ENCODE peak calls at places on chromosomes 2 and 18, in five cellular contexts. S is IMR-90, C is mesendoderm, I is fibroblast of lung, P is osteoblast. M is an unnamed sample.

GRCh38 chr2:220127311-220127710 is 499.9 kb downstream of the SLC4A3 start:
- DNase-seq in C (no peak), I (no peak), S (no peak), P (no peak), M (no peak)

GRCh38 chr2:128501700-128502099 is 183.0 kb upstream of the HS6ST1 start:
- DNase-seq in S (no peak), C (no peak), P (no peak), I (no peak), M (no peak)

GRCh38 chr2:44598731-44599529 is 237.2 kb downstream of the CAMKMT start:
- DNase-seq in I (no peak), S (no peak), C (no peak), P (no peak), M (no peak)

GRCh38 chr2:2901384-2902345 is 476.0 kb downstream of the EIPR1 start:
- DNase-seq in I (no peak), S (no peak), P (no peak), C (no peak), M (no peak)

GRCh38 chr2:60517441-60517840 is 36.0 kb downstream of the BCL11A start:
- DNase-seq in S (peak), I (no peak), P (no peak), C (no peak), M (no peak)

GRCh38 chr18:47881752-47882455 is 48.6 kb downstream of the SMAD2 start:
- DNase-seq in I (peak), S (peak), P (no peak), C (no peak), M (no peak)

GRCh38 chr18:62898359-62898758 is 183.0 kb downstream of the PHLPP1 start:
- DNase-seq in C (no peak), I (no peak), P (no peak), S (no peak), M (no peak)

GRCh38 chr2:199895406-199895805 is 15.7 kb upstream of the C2orf69 start:
- DNase-seq in C (no peak), S (no peak), I (no peak), P (no peak), M (no peak)

GRCh38 chr2:215178121-215178520 is 39.7 kb upstream of the ABCA12 start:
- DNase-seq in I (no peak), P (no peak), C (no peak), S (no peak), M (no peak)

GRCh38 chr2:15693926-15694588 is 102.4 kb downstream of the DDX1 start:
- DNase-seq in P (no peak), S (no peak), C (no peak), I (no peak), M (no peak)

GRCh38 chr18:48929951-48930713 is 20.6 kb downstream of the SMAD7 start:
- DNase-seq in P (peak), I (peak), S (peak), C (peak), M (peak)

GRCh38 chr2:183995632-183996031 is 602.7 kb upstream of the ZNF804A start:
- DNase-seq in P (no peak), S (no peak), I (no peak), C (peak), M (no peak)

GRCh38 chr2:177992992-177993391 is 79.6 kb downstream of the PDE11A start:
- DNase-seq in S (no peak), P (no peak), I (no peak), C (no peak), M (no peak)

GRCh38 chr2:11701206-11701605 is 31.2 kb upstream of the NTSR2 start:
- DNase-seq in I (no peak), P (no peak), C (no peak), S (no peak), M (no peak)

GRCh38 chr18:48022021-48022420 is 91.6 kb upstream of the SMAD2 start:
- DNase-seq in I (no peak), S (no peak), C (no peak), P (no peak), M (no peak)

GRCh38 chr18:76490701-76491171 is 4.3 kb downstream of the ZNF516 start:
- DNase-seq in I (no peak), C (peak), P (peak), S (peak), M (peak)

GRCh38 chr18:10101293-10101701 is 187.5 kb downstream of the VAPA start:
- DNase-seq in I (peak), P (peak), C (peak), S (no peak), M (peak)

GRCh38 chr18:8820701-8821465 is 115.5 kb downstream of the MTCL1 start:
- DNase-seq in S (no peak), C (no peak), I (no peak), P (no peak), M (no peak)

GRCh38 chr2:25298776-25299431 is 42.8 kb downstream of the DNMT3A start:
- DNase-seq in C (no peak), I (no peak), S (no peak), P (no peak), M (no peak)

GRCh38 chr18:63336366-63337099 is 17.0 kb upstream of the BCL2 start:
- DNase-seq in S (peak), P (peak), I (peak), C (no peak), M (peak)

GRCh38 chr2:27320958-27321543 is 1.8 kb downstream of the MPV17 start:
- DNase-seq in I (peak), P (peak), C (peak), S (peak), M (peak)

GRCh38 chr2:59353301-59353921 is 1112.3 kb upstream of the FANCL start:
- DNase-seq in P (no peak), I (no peak), S (no peak), C (peak), M (no peak)

GRCh38 chr2:103781401-103781800 is 1019.6 kb downstream of the TMEM182 start:
- DNase-seq in S (no peak), C (peak), I (no peak), P (no peak), M (no peak)

GRCh38 chr18:50038448-50038847 is 156.5 kb downstream of the MYO5B start:
- DNase-seq in C (no peak), P (no peak), I (no peak), S (no peak), M (peak)

GRCh38 chr18:12377556-12378553 is 828 bp upstream of the AFG3L2 start:
- DNase-seq in C (peak), P (no peak), S (no peak), I (peak), M (no peak)

GRCh38 chr2:205769494-205769848 is 87.2 kb downstream of the NRP2 start:
- DNase-seq in C (no peak), S (peak), P (no peak), I (peak), M (peak)

GRCh38 chr18:68417166-68417776 is 297.6 kb downstream of the TMX3 start:
- DNase-seq in I (no peak), S (no peak), C (no peak), P (no peak), M (peak)

GRCh38 chr2:16251511-16252205 is 311.3 kb downstream of the MYCN start:
- DNase-seq in S (no peak), I (no peak), P (no peak), C (no peak), M (no peak)

GRCh38 chr2:42064417-42064942 is 16.7 kb downstream of the PKDCC start:
- DNase-seq in I (peak), C (no peak), S (peak), P (no peak), M (no peak)

GRCh38 chr18:46324556-46324955 is 220.4 kb downstream of the HAUS1 start:
- DNase-seq in P (peak), S (peak), I (peak), C (peak), M (no peak)

GRCh38 chr2:155546715-155547555 is 785.6 kb downstream of the NR4A2 start:
- DNase-seq in P (no peak), I (no peak), S (no peak), C (no peak), M (no peak)

GRCh38 chr2:46119453-46119852 is 177.8 kb upstream of the EPAS1 start:
- DNase-seq in C (no peak), P (no peak), S (no peak), I (peak), M (no peak)

GRCh38 chr2:3073196-3073595 is 304.4 kb downstream of the EIPR1 start:
- DNase-seq in C (no peak), I (no peak), S (no peak), P (no peak), M (no peak)

GRCh38 chr2:102660574-102660973 is 41.2 kb downstream of the SLC9A2 start:
- DNase-seq in S (no peak), C (no peak), P (no peak), I (no peak), M (no peak)
- H3K4me2 ChIP-seq in S (no peak), C (no peak), P (no peak), I (no peak), M (no peak)

GRCh38 chr2:71691747-71692455 is 238.5 kb downstream of the DYSF start:
- DNase-seq in I (no peak), C (peak), P (no peak), S (no peak), M (no peak)

GRCh38 chr2:71693286-71694270 is 240.2 kb downstream of the DYSF start:
- DNase-seq in C (no peak), P (no peak), S (no peak), I (no peak), M (no peak)

GRCh38 chr2:71690876-71691275 is 237.5 kb downstream of the DYSF start:
- DNase-seq in P (no peak), I (no peak), C (peak), S (no peak), M (no peak)

GRCh38 chr2:71694501-71695234 is 241.3 kb downstream of the DYSF start:
- DNase-seq in P (no peak), S (no peak), C (no peak), I (no peak), M (no peak)

DNA sequence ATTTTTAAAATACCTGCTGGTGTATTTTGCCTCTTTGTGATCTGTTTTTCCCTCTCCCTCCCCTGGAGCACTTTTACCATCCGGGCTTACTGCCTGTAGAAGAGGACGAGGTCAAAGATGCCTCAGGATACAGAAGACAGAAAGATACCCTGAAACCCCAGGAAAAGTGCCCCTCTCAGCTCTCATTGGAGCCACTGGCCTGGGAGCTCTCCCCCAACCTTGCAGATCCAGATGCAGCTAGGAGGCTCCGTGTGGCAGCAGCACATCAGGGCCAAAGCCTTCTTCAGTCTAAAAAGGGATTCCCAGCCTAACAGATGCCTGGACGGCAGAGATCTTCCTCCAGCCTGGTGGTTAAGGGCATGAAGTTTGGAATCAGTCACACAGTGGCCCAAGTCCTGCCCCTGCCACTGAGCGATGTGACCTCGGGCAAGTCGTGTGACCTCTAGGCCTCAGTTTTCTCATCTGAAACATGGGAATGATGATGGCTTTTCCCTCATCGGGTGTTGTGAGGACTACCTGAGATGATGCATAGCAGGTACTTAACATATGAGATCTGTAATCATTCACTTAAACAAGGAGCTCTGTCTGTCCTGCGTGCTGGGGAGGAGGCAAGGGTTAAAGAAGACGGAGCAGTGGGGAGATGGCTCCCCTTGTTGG is 239.4 kb downstream of the DYSF start:
- DNase-seq in I (no peak), S (no peak), C (no peak), P (no peak), M (no peak)
- H3K4me3 ChIP-seq in I (no peak), S (no peak), C (no peak), P (no peak), M (no peak)

GRCh38 chr2:202278036-202278760 is 12.6 kb downstream of the NOP58 start:
- DNase-seq in S (peak), P (peak), I (peak), C (peak), M (peak)

DNA sequence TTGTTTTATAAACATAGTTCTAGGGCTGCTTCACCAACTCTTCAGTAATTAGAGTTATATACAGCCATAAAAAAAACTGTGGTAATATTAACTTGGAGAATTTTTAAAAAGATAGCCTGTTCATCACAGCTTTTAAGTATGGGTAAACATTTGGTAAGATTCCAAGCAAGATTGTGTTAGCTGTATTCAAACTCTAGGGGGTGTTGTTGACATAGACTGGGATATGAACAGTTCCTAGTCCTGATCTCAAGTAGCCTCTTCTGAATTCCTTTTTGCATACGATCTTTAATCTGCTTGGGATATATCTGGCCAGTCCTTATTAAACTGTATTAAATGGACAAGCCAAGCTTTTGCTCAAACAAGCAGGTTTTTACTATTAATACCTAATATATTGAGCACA is 13.4 kb downstream of the NOP58 start:
- DNase-seq in S (peak), P (peak), C (peak), I (peak), M (peak)
- H3K4me2 ChIP-seq in S (peak), P (peak), C (no peak), I (no peak), M (peak)

GRCh38 chr2:85757860-85758259 is 4.1 kb downstream of the ATOH8 start:
- DNase-seq in I (no peak), P (no peak), S (no peak), C (no peak), M (no peak)
- H3K4me3 ChIP-seq in I (no peak), P (no peak), S (no peak), C (no peak), M (no peak)

GRCh38 chr2:83615491-83615890 is 843.6 kb downstream of the SUCLG1 start:
- DNase-seq in S (no peak), C (no peak), P (no peak), I (no peak), M (no peak)
- H3K4me2 ChIP-seq in S (no peak), C (no peak), P (no peak), I (no peak), M (no peak)

GRCh38 chr2:217979151-217979811 is 23.5 kb downstream of the TNS1 start:
- DNase-seq in P (peak), C (peak), S (peak), I (peak), M (peak)
- H3K4me3 ChIP-seq in P (peak), C (peak), S (peak), I (no peak), M (peak)